ENCODE peak calls at places on chromosomes 13 and 19, in six cellular contexts. C, O, P, X, J and U are unnamed samples.

GRCh38 chr13:28479005-28479404 is 15.9 kb downstream of the FLT1 start:
- DNase-seq in C (no peak), O (no peak), P (no peak), X (no peak), J (no peak), U (no peak)

GRCh38 chr13:27359203-27359821 is 65.1 kb upstream of the GTF3A start:
- DNase-seq in C (peak), O (peak), P (peak), X (peak), J (peak), U (peak)

GRCh38 chr13:110616103-110617101 is 1.1 kb downstream of the NAXD start:
- DNase-seq in C (no peak), O (peak), P (no peak), X (no peak), J (no peak), U (peak)

GRCh38 chr13:43805071-43805468 is 18.3 kb upstream of the ENOX1 start:
- DNase-seq in C (peak), O (peak), P (no peak), X (peak), J (peak), U (no peak)

GRCh38 chr19:7694499-7694898 is 7.4 kb downstream of the FCER2 start:
- DNase-seq in C (no peak), O (peak), P (no peak), X (no peak), J (no peak), U (no peak)

GRCh38 chr19:49863254-49863934 is 4.0 kb downstream of the PNKP start:
- DNase-seq in C (no peak), O (no peak), P (no peak), X (no peak), J (no peak), U (no peak)

GRCh38 chr13:100508996-100509395 is 79.6 kb downstream of the GGACT start:
- DNase-seq in C (no peak), O (no peak), P (no peak), X (no peak), J (no peak), U (no peak)

GRCh38 chr19:30696514-30696913 is 324.3 kb downstream of the ZNF536 start:
- DNase-seq in C (no peak), O (peak), P (no peak), X (no peak), J (no peak), U (peak)

GRCh38 chr19:39370735-39371134 is 20.2 kb downstream of the PAF1 start:
- DNase-seq in C (no peak), O (no peak), P (no peak), X (no peak), J (no peak), U (no peak)

GRCh38 chr19:17473041-17473440 is 2.7 kb downstream of the SLC27A1 start:
- DNase-seq in C (peak), O (peak), P (no peak), X (no peak), J (no peak), U (no peak)

GRCh38 chr19:52351512-52351911 is 15.5 kb downstream of the ZNF610 start:
- DNase-seq in C (no peak), O (no peak), P (no peak), X (no peak), J (no peak), U (peak)

GRCh38 chr19:39212377-39212742 is 8.3 kb upstream of the SYCN start:
- DNase-seq in C (peak), O (peak), P (no peak), X (no peak), J (no peak), U (peak)

GRCh38 chr19:37227996-37228395 is 10.0 kb downstream of the ZNF383 start:
- DNase-seq in C (no peak), O (no peak), P (no peak), X (no peak), J (no peak), U (peak)

GRCh38 chr13:41707192-41707858 is 250.0 kb downstream of the RGCC start:
- DNase-seq in C (no peak), O (no peak), P (no peak), X (no peak), J (no peak), U (no peak)